ENCODE peak calls at places on chromosome 20, in six cellular contexts. I is GM13976; H is PC-3; L is amygdala; Q is B cell; W is activated T-helper 1 cell treated with anti-CD3 and anti-CD28 coated beads, Interleukin-12 subunit alpha, Interleukin-12 subunit beta, Interleukin-2, Interleukin-4 antibody, amounts not matched to agents 30 ng/mL and 10 ng/mL and 1 ng/mL, durations not matched to agents 14 hours and 24 hours and 36 hours. V is an unnamed sample.

GRCh38 chr20:709421-709820 is 33.8 kb upstream of the SCRT2 start:
- DNase-seq in Q (no peak), I (no peak), L (no peak), W (no peak), H (peak; percentile 16), V (peak; percentile 86)

GRCh38 chr20:33277471-33278441 is 5.3 kb upstream of the BPIFB1 start:
- DNase-seq in L (no peak), W (no peak), H (peak; percentile 26), I (no peak), Q (no peak), V (no peak)

GRCh38 chr20:49951160-49951559 is 15.0 kb downstream of the RNF114 start:
- DNase-seq in Q (no peak), I (no peak), H (peak; percentile 90), L (no peak), W (no peak), V (no peak)

GRCh38 chr20:46260480-46260879 is 47.8 kb downstream of the CDH22 start:
- DNase-seq in I (no peak), H (peak; percentile 11), Q (no peak), W (no peak), L (no peak), V (no peak)

GRCh38 chr20:32522775-32523612 is 62.1 kb downstream of the NOL4L start:
- DNase-seq in H (no peak), I (no peak), Q (no peak), L (no peak), W (no peak), V (no peak)

GRCh38 chr20:62523473-62524203 is 47.8 kb upstream of the GATA5 start:
- DNase-seq in Q (peak; percentile 55), I (peak; percentile 77), L (no peak), W (peak; percentile 44), H (peak; percentile 67), V (no peak)

GRCh38 chr20:50541606-50542041 is 31.4 kb downstream of the PTPN1 start:
- DNase-seq in Q (peak; percentile 73), H (no peak), I (no peak), W (no peak), L (no peak), V (no peak)

GRCh38 chr20:45347297-45347935 is 808 bp downstream of the SDC4 start:
- DNase-seq in H (no peak), Q (no peak), L (no peak), I (no peak), W (no peak), V (no peak)

GRCh38 chr20:54049156-54049555 is 21.2 kb downstream of the BCAS1 start:
- DNase-seq in I (no peak), Q (no peak), L (no peak), W (no peak), H (no peak), V (no peak)